ENCODE peak calls at places on chromosome 17, in four cellular contexts. O, F, L and P are unnamed samples.

GRCh38 chr17:10875984-10876555 is 38.2 kb upstream of the PIRT start:
- DNase-seq in O (peak), F (no peak), L (peak), P (peak)

GRCh38 chr17:37182786-37183185 is 193.0 kb upstream of the C17orf78 start:
- DNase-seq in O (no peak), F (no peak), L (no peak), P (no peak)

GRCh38 chr17:62671553-62671952 is 44.1 kb downstream of the MRC2 start:
- DNase-seq in O (no peak), F (no peak), L (peak), P (peak)

GRCh38 chr17:74466785-74467158 is 338 bp downstream of the CD300A start:
- DNase-seq in O (no peak), F (no peak), L (no peak), P (no peak)

GRCh38 chr17:17412331-17412730 is 64.5 kb upstream of the MED9 start:
- DNase-seq in O (no peak), F (no peak), L (no peak), P (no peak)

GRCh38 chr17:74354123-74354522 is 7.5 kb downstream of the BTBD17 start:
- DNase-seq in O (peak), F (no peak), L (peak), P (peak)

GRCh38 chr17:62995377-62995885 is 29.4 kb downstream of the TANC2 start:
- DNase-seq in O (peak), F (no peak), L (peak), P (peak)

GRCh38 chr17:33560165-33560564 is 267.1 kb upstream of the ASIC2 start:
- DNase-seq in O (no peak), F (no peak), L (no peak), P (no peak)

GRCh38 chr17:17959520-17960361 is 12.5 kb downstream of the TOM1L2 start:
- DNase-seq in O (no peak), F (peak), L (no peak), P (no peak)

GRCh38 chr17:51487947-51488346 is 227.6 kb downstream of the UTP18 start:
- DNase-seq in O (peak), F (no peak), L (peak), P (peak)

GRCh38 chr17:29180051-29180787 is at the start of gene MYO18A:
- DNase-seq in O (peak), F (no peak), L (peak), P (peak)

GRCh38 chr17:40866838-40867237 is at the start of gene KRT12:
- DNase-seq in O (no peak), F (no peak), L (no peak), P (peak)

GRCh38 chr17:77407321-77408277 is 266.8 kb downstream of the SEC14L1 start:
- DNase-seq in O (no peak), F (no peak), L (no peak), P (no peak)

GRCh38 chr17:75590849-75591721 is 3.5 kb downstream of the MYO15B start:
- DNase-seq in O (no peak), F (no peak), L (peak), P (no peak)

GRCh38 chr17:68198931-68199836 is 48.7 kb upstream of the AMZ2 start:
- DNase-seq in O (peak), F (no peak), L (no peak), P (no peak)

GRCh38 chr17:57701121-57701520 is 44.0 kb downstream of the CCDC182 start:
- DNase-seq in O (no peak), F (no peak), L (no peak), P (no peak)

GRCh38 chr17:31522987-31523495 is 131.6 kb downstream of the RAB11FIP4 start:
- DNase-seq in O (no peak), F (no peak), L (no peak), P (no peak)

GRCh38 chr17:19540706-19541370 is 7.2 kb downstream of the SLC47A1 start:
- DNase-seq in O (no peak), F (no peak), L (no peak), P (no peak)

GRCh38 chr17:19544366-19544765 is 10.7 kb downstream of the SLC47A1 start:
- DNase-seq in O (no peak), F (no peak), L (no peak), P (no peak)

GRCh38 chr17:19541445-19541844 is 7.8 kb downstream of the SLC47A1 start:
- DNase-seq in O (no peak), F (no peak), L (no peak), P (no peak)

GRCh38 chr17:19539841-19540311 is 6.2 kb downstream of the SLC47A1 start:
- DNase-seq in O (no peak), F (no peak), L (no peak), P (no peak)

GRCh38 chr17:19542247-19542646 is 8.6 kb downstream of the SLC47A1 start:
- DNase-seq in O (no peak), F (no peak), L (no peak), P (no peak)
- TF ChIP-seq TCF7 in O (no peak), F (no peak), L (no peak), P (no peak)

GRCh38 chr17:45974916-45975630 is 24.0 kb upstream of the STH start:
- DNase-seq in O (no peak), F (no peak), L (no peak), P (no peak)

GRCh38 chr17:45972531-45972930 is 26.5 kb upstream of the STH start:
- DNase-seq in O (no peak), F (no peak), L (no peak), P (no peak)

GRCh38 chr17:45975640-45976295 is 23.3 kb upstream of the STH start:
- DNase-seq in O (no peak), F (no peak), L (no peak), P (no peak)

GRCh38 chr17:45973099-45973838 is 25.8 kb upstream of the STH start:
- DNase-seq in O (no peak), F (no peak), L (no peak), P (no peak)

GRCh38 chr17:45973943-45974859 is 24.8 kb upstream of the STH start:
- DNase-seq in O (no peak), F (no peak), L (no peak), P (no peak)
- TF ChIP-seq TCF7 in O (no peak), F (no peak), L (no peak), P (no peak)

GRCh38 chr17:1365445-1366039 is 34.5 kb downstream of the YWHAE start:
- DNase-seq in O (peak), F (peak), L (peak), P (peak)
- TF ChIP-seq TCF7 in O (no peak), F (no peak), L (no peak), P (no peak)

GRCh38 chr17:7558544-7559306 is at the start of gene TNFSF13:
- DNase-seq in O (no peak), F (no peak), L (no peak), P (no peak)

GRCh38 chr17:7561028-7561575 is 617 bp upstream of the SENP3 start:
- DNase-seq in O (peak), F (no peak), L (peak), P (peak)

GRCh38 chr17:7559307-7560171 is 989 bp downstream of the TNFSF13 start:
- DNase-seq in O (no peak), F (no peak), L (no peak), P (no peak)

GRCh38 chr17:7561589-7562207 is at the start of gene SENP3:
- DNase-seq in O (peak), F (no peak), L (peak), P (peak)

DNA sequence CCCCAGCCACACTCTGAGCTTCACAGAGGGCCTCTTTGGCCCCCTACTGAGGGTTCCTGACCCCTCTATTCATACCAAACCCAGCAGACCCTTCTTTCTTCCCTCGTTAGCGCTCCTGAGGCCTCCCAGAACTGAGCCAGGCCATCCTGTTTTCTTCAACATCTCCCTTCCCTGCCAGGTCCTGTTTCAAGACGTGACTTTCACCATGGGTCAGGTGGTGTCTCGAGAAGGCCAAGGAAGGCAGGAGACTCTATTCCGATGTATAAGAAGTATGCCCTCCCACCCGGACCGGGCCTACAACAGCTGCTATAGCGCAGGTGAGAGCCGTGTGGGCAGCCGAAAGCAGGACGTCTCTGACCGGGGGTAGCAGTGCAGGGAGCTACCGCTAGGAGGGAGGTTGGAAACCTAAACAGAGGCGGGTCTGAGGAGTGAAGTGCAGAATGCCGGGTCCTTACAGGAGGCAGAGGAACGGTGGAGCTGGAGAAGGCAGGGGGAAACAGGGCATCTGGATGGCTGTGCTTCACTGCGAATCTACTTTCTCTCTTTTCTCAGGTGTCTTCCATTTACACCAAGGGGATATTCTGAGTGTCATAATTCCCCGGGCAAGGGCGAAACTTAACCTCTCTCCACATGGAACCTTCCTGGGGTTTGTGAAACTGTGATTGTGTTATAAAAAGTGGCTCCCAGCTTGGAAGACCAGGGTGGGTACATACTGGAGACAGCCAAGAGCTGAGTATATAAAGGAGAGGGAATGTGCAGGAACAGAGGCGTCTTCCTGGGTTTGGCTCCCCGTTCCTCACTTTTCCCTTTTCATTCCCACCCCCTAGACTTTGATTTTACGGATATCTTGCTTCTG is 1.3 kb upstream of the SENP3 start:
- DNase-seq in O (peak), F (no peak), L (peak), P (peak)
- TF ChIP-seq TCF7 in O (no peak), F (no peak), L (no peak), P (no peak)

DNA sequence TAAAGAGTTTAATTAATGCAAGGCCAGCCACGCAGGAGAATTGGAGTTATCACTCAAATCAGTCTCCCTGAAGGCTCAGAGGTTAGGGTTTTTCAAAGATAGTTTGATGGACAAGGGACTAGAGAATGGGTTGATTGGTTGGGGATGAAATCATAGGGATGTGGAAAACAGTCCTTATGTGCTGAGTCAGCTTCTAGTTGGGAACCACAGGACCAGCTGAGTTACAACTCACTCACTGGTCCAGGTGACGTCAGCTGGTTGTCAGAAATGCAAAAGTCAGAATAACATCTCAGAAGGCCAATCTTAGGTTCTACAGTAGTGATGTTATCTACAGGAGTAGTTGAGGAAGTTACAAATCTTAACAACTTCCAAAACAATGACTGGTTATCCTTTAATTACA is 47.6 kb downstream of the CPD start:
- DNase-seq in O (no peak), F (no peak), L (no peak), P (no peak)
- TF ChIP-seq TCF7 in O (no peak), F (no peak), L (no peak), P (no peak)

GRCh38 chr17:38870259-38871165 is 654 bp downstream of the LASP1 start:
- DNase-seq in O (peak), F (no peak), L (peak), P (peak)
- TF ChIP-seq TCF7 in O (no peak), F (no peak), L (no peak), P (peak)

DNA sequence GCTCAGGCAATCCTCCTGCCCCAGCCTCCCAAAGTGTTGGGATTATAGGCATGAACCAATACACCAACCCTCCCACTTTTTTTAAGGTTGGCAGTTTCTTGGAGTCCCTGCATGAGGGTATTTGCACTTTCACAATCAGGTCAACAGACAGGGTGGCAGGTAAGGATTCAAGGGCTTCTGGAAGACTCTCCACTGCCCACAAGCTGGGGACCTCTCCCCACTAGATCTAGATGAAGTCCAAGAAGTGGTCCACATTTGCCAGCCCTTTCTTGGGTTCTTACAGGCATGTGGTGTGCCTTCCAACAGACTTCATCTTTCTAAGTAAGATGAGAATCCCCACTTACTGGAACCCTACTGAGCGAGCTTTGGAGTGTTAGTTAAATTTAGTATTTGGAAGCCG is 3.9 kb downstream of the ASB16 start:
- DNase-seq in O (no peak), F (no peak), L (no peak), P (no peak)
- TF ChIP-seq TCF7 in O (no peak), F (no peak), L (no peak), P (no peak)

DNA sequence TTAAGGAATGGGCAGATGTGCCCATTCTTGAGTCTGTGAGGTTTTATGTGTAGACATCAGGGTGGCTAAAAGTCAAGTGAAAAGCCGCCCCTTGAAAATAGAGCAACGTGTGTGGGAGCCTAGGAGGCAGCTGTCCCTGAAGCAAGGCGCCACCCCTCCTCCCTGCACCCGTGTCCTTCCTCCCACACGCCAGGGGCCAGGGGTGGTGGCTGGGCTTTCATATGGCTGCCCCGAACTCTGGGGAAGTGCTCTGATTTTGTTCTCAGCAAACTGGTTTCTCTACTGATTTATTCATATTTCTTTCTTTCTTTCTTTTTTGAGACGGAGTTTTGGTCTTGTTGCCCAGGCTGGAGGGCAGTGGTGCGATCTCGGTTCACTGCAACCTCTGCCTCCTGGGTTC is 4.7 kb downstream of the ZNF750 start:
- DNase-seq in O (no peak), F (no peak), L (no peak), P (no peak)
- TF ChIP-seq TCF7 in O (no peak), F (no peak), L (no peak), P (no peak)

DNA sequence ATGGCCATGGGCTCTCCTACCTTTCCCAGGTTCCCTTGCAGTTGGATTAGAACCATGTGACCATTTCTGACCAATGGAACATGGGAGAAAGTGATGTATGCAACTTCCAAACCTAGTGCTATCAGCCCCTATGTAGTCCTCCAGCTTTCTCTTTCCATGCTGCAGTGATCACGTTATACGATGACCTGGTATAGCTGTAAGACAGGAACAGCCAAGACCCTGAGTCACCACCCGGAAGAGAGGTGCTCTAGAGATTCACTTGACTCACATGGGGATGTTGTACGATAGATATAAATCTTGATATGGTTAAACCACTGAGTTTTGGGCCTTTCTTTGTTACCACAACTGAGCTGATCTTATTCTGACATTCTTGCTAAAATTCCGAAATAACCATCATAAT is 65.1 kb downstream of the NOG start:
- DNase-seq in O (no peak), F (no peak), L (no peak), P (peak)
- TF ChIP-seq TCF7 in O (no peak), F (no peak), L (no peak), P (no peak)

DNA sequence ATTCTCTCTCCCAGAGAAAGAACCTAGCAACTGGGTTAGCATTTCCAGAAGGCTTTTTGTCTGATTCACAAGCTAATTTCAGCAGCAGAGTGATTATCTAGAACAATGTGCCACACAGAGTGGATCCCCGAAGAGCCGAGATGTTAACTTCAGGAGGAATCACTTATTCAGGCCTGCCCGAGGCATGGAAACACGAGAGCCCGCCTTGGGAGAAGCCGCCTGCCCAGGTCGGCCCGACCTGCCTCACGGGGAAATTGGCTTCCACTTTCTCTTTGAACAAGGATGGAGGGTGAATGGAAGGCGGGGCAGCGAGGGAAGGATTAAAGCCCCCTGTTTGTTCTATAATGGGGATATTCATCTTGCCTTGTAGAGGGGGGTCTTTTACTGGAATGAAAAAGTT is 32.8 kb downstream of the NTN1 start:
- DNase-seq in O (peak), F (no peak), L (no peak), P (no peak)
- TF ChIP-seq TCF7 in O (no peak), F (no peak), L (no peak), P (no peak)